ENCODE peak calls at places on chromosomes 13 and 19, in six cellular contexts. X is psoas muscle; L is CD8-positive, alpha-beta memory T cell; H is body of pancreas; V is cardiac muscle cell; K is adipocyte. P is an unnamed sample.

GRCh38 chr13:102983496-102983895 is 82.7 kb downstream of the SLC10A2 start:
- DNase-seq in K (peak; percentile 60), H (no peak), L (no peak), V (no peak), X (no peak), P (no peak)

GRCh38 chr19:13827656-13828055 is 32.4 kb downstream of the ZSWIM4 start:
- DNase-seq in K (no peak), V (no peak), H (no peak), X (no peak), L (no peak), P (no peak)

GRCh38 chr13:48826039-48826438 is 149.7 kb upstream of the FNDC3A start:
- DNase-seq in H (no peak), K (no peak), V (no peak), X (no peak), L (no peak), P (no peak)

GRCh38 chr13:94711561-94712286 is 621 bp downstream of the SOX21 start:
- DNase-seq in V (peak; percentile 18), K (peak; percentile 37), X (no peak), L (no peak), H (no peak), P (no peak)

GRCh38 chr19:14978377-14978776 is 1.3 kb downstream of the SLC1A6 start:
- DNase-seq in L (no peak), K (no peak), V (no peak), X (no peak), H (no peak), P (no peak)

GRCh38 chr19:23547156-23547555 is 139.9 kb downstream of the ZNF675 start:
- DNase-seq in V (no peak), K (no peak), H (no peak), L (no peak), X (no peak), P (no peak)

GRCh38 chr13:47708386-47708785 is 292.7 kb downstream of the SUCLA2 start:
- DNase-seq in X (no peak), K (no peak), V (peak; percentile 73), L (no peak), H (no peak), P (no peak)

GRCh38 chr13:110137677-110138008 is 169.3 kb downstream of the COL4A1 start:
- DNase-seq in X (no peak), V (peak; percentile 30), H (peak; percentile 72), L (no peak), K (peak; percentile 43), P (peak; percentile 63)

GRCh38 chr19:29811125-29812079 is at the start of gene CCNE1:
- DNase-seq in K (peak; percentile 97), X (peak; percentile 97), L (peak; percentile 93), H (peak; percentile 94), V (peak; percentile 93), P (peak; percentile 57)

DNA sequence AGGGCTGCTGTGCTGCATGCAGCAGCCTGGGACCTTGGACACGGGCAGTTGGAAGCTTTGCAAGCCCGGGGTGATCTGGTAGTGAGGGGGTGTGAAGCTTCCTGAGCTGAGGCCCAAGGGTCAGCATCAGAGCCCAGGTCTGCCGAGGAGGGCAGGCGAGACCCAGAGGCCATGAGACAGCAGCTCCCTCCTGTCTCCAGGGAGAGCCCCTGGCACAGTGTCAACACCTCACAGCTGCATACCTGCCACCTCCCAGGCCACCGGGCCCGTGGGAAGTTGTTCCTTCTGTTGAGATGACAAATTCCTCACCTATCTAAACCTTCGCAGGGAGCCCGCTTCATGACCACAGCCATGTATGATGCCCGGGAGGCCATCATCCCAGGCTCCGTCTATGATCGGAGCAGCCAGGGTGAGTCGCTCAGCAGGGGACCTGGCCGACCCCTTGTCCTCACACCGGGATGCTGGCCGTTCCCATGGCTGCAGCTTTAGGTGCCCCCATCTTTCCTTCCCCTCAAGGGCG is 32.1 kb downstream of the CERS1 start:
- DNase-seq in K (no peak), V (no peak), H (peak; percentile 57), L (no peak), X (no peak), P (no peak)
- H3K36me3 ChIP-seq in K (peaks cover 94% of the 10 kb centered on the region), V (peaks cover 60% of the 10 kb centered on the region), H (peaks cover 64% of the 10 kb centered on the region), L (peaks cover 46% of the 10 kb centered on the region), X (peaks cover 9% of the 10 kb centered on the region), P (peaks cover 94% of the 10 kb centered on the region)

GRCh38 chr19:12695514-12695913 is 917 bp downstream of the FBXW9 start:
- DNase-seq in X (no peak), H (no peak), L (no peak), V (no peak), K (no peak), P (no peak)
- H3K4me3 ChIP-seq in X (peak overlapping the region; percentile 93), H (no peak overlapping the region), L (peak overlapping the region; percentile 58), V (peak overlapping the region; percentile 72), K (peak overlapping the region; percentile 96), P (peak overlapping the region; percentile 73)

GRCh38 chr19:28567834-28568233 is 645.1 kb downstream of the UQCRFS1 start:
- DNase-seq in K (no peak), L (no peak), V (no peak), X (no peak), H (no peak), P (no peak)
- H3K9me3 ChIP-seq in K (no peaks in the 10 kb centered on the region), L (no peaks in the 10 kb centered on the region), V (no peaks in the 10 kb centered on the region), X (no peaks in the 10 kb centered on the region), H (no peaks in the 10 kb centered on the region), P (peaks cover 6% of the 10 kb centered on the region)

GRCh38 chr19:1085053-1085658 is 10.0 kb downstream of the POLR2E start:
- DNase-seq in K (no peak), H (no peak), V (no peak), L (no peak), X (no peak), P (no peak)

GRCh38 chr19:1087813-1088418 is 7.3 kb downstream of the POLR2E start:
- DNase-seq in K (no peak), H (peak; percentile 77), X (peak; percentile 78), V (no peak), L (peak; percentile 71), P (no peak)

GRCh38 chr19:1085676-1086442 is 9.3 kb downstream of the POLR2E start:
- DNase-seq in K (no peak), H (no peak), X (peak; percentile 59), L (no peak), V (no peak), P (no peak)

GRCh38 chr19:1088419-1089066 is 6.6 kb downstream of the POLR2E start:
- DNase-seq in V (no peak), X (peak; percentile 64), K (no peak), H (peak; percentile 37), L (peak; percentile 62), P (no peak)

DNA sequence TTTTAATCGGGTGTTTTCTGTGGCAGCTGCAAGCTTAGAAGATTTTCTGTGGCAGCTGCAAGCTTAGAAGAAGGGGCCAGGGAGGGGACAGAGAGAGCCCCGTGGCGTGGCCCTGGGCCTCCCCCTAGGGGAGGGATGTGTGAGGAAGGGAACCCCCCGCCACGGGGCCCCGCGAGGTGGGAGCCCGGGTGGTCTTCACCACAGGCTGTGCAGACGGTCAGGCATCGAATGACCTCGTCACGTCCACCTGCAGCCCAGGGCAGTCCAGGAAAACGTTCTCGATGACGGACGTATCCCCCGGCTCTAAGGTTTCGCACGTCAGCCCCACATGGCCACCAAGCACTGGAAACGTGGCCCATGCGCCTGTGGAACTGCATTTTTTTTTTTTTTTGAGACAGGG is 8.6 kb downstream of the POLR2E start:
- DNase-seq in X (no peak), K (no peak), L (no peak), V (no peak), H (no peak), P (no peak)
- H3K36me3 ChIP-seq in X (peaks cover 3% of the 10 kb centered on the region), K (peaks cover 39% of the 10 kb centered on the region), L (peaks cover 47% of the 10 kb centered on the region), V (peaks cover 20% of the 10 kb centered on the region), H (peaks cover 2% of the 10 kb centered on the region), P (peaks cover 36% of the 10 kb centered on the region)

DNA sequence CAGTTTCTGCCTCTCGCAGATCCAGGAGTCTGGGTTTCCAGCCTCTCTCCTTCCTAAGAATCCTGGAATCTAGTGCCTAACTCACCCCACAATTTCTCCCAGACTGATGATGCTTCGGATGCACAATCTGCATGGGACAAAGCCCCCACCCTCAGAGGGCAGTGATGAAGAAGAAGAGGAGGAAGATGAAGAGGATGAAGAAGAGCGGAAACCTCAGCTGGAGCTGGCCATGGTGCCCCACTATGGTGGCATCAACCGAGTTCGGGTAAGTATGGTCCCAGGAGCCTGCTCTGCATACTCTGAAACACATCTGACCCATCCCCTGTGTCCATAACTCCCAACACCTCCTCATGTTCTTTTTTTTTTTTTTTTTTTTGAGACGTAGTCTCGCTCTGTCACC is 796 bp downstream of the GRWD1 start:
- DNase-seq in X (no peak), L (no peak), K (no peak), V (no peak), H (no peak), P (no peak)
- H3K4me3 ChIP-seq in X (peak overlapping the region; percentile 97), L (peak overlapping the region; percentile 83), K (peak overlapping the region; percentile 94), V (peak overlapping the region; percentile 82), H (peak overlapping the region; percentile 33), P (peak overlapping the region; percentile 84)